ENCODE peak calls at places on chromosome 2, in ten cellular contexts. One of them, this sample, is unnamed.

GRCh38 chr2:128069769-128070168 is 21.2 kb upstream of the UGGT1 start:
- DNase-seq in lower lobe of right lung: no peak
- DNase-seq in fibroblast of mammary gland: peak; percentile 44
- DNase-seq in Peyer's patch: no peak
- DNase-seq in endothelial cell: no peak
- DNase-seq in adrenal gland: peak; percentile 56
- DNase-seq in tibial artery: no peak
- DNase-seq in kidney epithelial cell: no peak
- DNase-seq in fibroblast of lung: peak; percentile 67
- DNase-seq in bronchial epithelial cell: peak; percentile 46
- DNase-seq in this sample: no peak

GRCh38 chr2:74290466-74291216 is 52.6 kb downstream of the SLC4A5 start:
- DNase-seq in lower lobe of right lung: no peak
- DNase-seq in fibroblast of mammary gland: no peak
- DNase-seq in Peyer's patch: peak; percentile 67
- DNase-seq in endothelial cell: no peak
- DNase-seq in adrenal gland: no peak
- DNase-seq in tibial artery: no peak
- DNase-seq in kidney epithelial cell: no peak
- DNase-seq in fibroblast of lung: no peak
- DNase-seq in bronchial epithelial cell: no peak
- DNase-seq in this sample: no peak

GRCh38 chr2:152523091-152523490 is 188.1 kb downstream of the FMNL2 start:
- DNase-seq in lower lobe of right lung: no peak
- DNase-seq in fibroblast of mammary gland: peak; percentile 91
- DNase-seq in Peyer's patch: no peak
- DNase-seq in endothelial cell: no peak
- DNase-seq in adrenal gland: no peak
- DNase-seq in tibial artery: no peak
- DNase-seq in kidney epithelial cell: no peak
- DNase-seq in fibroblast of lung: peak; percentile 90
- DNase-seq in bronchial epithelial cell: peak; percentile 58
- DNase-seq in this sample: no peak

GRCh38 chr2:230097841-230098240 is 29.1 kb upstream of the SLC16A14 start:
- DNase-seq in lower lobe of right lung: no peak
- DNase-seq in fibroblast of mammary gland: no peak
- DNase-seq in Peyer's patch: no peak
- DNase-seq in endothelial cell: no peak
- DNase-seq in adrenal gland: no peak
- DNase-seq in tibial artery: no peak
- DNase-seq in kidney epithelial cell: no peak
- DNase-seq in fibroblast of lung: no peak
- DNase-seq in bronchial epithelial cell: peak; percentile 26
- DNase-seq in this sample: no peak

GRCh38 chr2:173874899-173875247 is 90.3 kb downstream of the SP3 start:
- DNase-seq in lower lobe of right lung: no peak
- DNase-seq in fibroblast of mammary gland: no peak
- DNase-seq in Peyer's patch: peak; percentile 67
- DNase-seq in endothelial cell: no peak
- DNase-seq in adrenal gland: no peak
- DNase-seq in tibial artery: no peak
- DNase-seq in kidney epithelial cell: peak; percentile 56
- DNase-seq in fibroblast of lung: no peak
- DNase-seq in bronchial epithelial cell: no peak
- DNase-seq in this sample: no peak

GRCh38 chr2:147663964-147664363 is 180.9 kb upstream of the ACVR2A start:
- DNase-seq in lower lobe of right lung: no peak
- DNase-seq in fibroblast of mammary gland: no peak
- DNase-seq in Peyer's patch: no peak
- DNase-seq in endothelial cell: no peak
- DNase-seq in adrenal gland: no peak
- DNase-seq in tibial artery: no peak
- DNase-seq in kidney epithelial cell: no peak
- DNase-seq in fibroblast of lung: no peak
- DNase-seq in bronchial epithelial cell: no peak
- DNase-seq in this sample: no peak

GRCh38 chr2:152566034-152566727 is 151.1 kb downstream of the PRPF40A start:
- DNase-seq in lower lobe of right lung: no peak
- DNase-seq in fibroblast of mammary gland: no peak
- DNase-seq in Peyer's patch: no peak
- DNase-seq in endothelial cell: no peak
- DNase-seq in adrenal gland: no peak
- DNase-seq in tibial artery: no peak
- DNase-seq in kidney epithelial cell: no peak
- DNase-seq in fibroblast of lung: no peak
- DNase-seq in bronchial epithelial cell: no peak
- DNase-seq in this sample: no peak

GRCh38 chr2:63050186-63050915 is at the start of gene OTX1:
- DNase-seq in lower lobe of right lung: peak; percentile 69
- DNase-seq in fibroblast of mammary gland: peak; percentile 40
- DNase-seq in Peyer's patch: peak; percentile 66
- DNase-seq in endothelial cell: peak; percentile 59
- DNase-seq in adrenal gland: no peak
- DNase-seq in tibial artery: no peak
- DNase-seq in kidney epithelial cell: no peak
- DNase-seq in fibroblast of lung: peak; percentile 30
- DNase-seq in bronchial epithelial cell: peak; percentile 69
- DNase-seq in this sample: peak; percentile 46

GRCh38 chr2:70936165-70936978 is 672 bp downstream of the ATP6V1B1 start:
- DNase-seq in lower lobe of right lung: no peak
- DNase-seq in fibroblast of mammary gland: no peak
- DNase-seq in Peyer's patch: peak; percentile 11
- DNase-seq in endothelial cell: no peak
- DNase-seq in adrenal gland: no peak
- DNase-seq in tibial artery: peak; percentile 37
- DNase-seq in kidney epithelial cell: no peak
- DNase-seq in fibroblast of lung: no peak
- DNase-seq in bronchial epithelial cell: no peak
- DNase-seq in this sample: no peak

GRCh38 chr2:62292190-62292589 is 96.3 kb downstream of the B3GNT2 start:
- DNase-seq in lower lobe of right lung: no peak
- DNase-seq in fibroblast of mammary gland: peak; percentile 17
- DNase-seq in Peyer's patch: no peak
- DNase-seq in endothelial cell: no peak
- DNase-seq in adrenal gland: peak; percentile 77
- DNase-seq in tibial artery: no peak
- DNase-seq in kidney epithelial cell: peak; percentile 64
- DNase-seq in fibroblast of lung: peak; percentile 80
- DNase-seq in bronchial epithelial cell: peak; percentile 54
- DNase-seq in this sample: no peak

GRCh38 chr2:42338567-42339190 is 22.3 kb downstream of the COX7A2L start:
- DNase-seq in lower lobe of right lung: no peak
- DNase-seq in fibroblast of mammary gland: no peak
- DNase-seq in Peyer's patch: no peak
- DNase-seq in endothelial cell: no peak
- DNase-seq in adrenal gland: peak; percentile 89
- DNase-seq in tibial artery: no peak
- DNase-seq in kidney epithelial cell: no peak
- DNase-seq in fibroblast of lung: no peak
- DNase-seq in bronchial epithelial cell: no peak
- DNase-seq in this sample: no peak

GRCh38 chr2:102168026-102168425 is 18.8 kb upstream of the IL1RL2 start:
- DNase-seq in lower lobe of right lung: no peak
- DNase-seq in fibroblast of mammary gland: no peak
- DNase-seq in Peyer's patch: no peak
- DNase-seq in endothelial cell: no peak
- DNase-seq in adrenal gland: no peak
- DNase-seq in tibial artery: no peak
- DNase-seq in kidney epithelial cell: no peak
- DNase-seq in fibroblast of lung: no peak
- DNase-seq in bronchial epithelial cell: no peak
- DNase-seq in this sample: no peak

GRCh38 chr2:102166189-102166845 is 20.5 kb upstream of the IL1RL2 start:
- DNase-seq in lower lobe of right lung: no peak
- DNase-seq in fibroblast of mammary gland: peak; percentile 86
- DNase-seq in Peyer's patch: no peak
- DNase-seq in endothelial cell: no peak
- DNase-seq in adrenal gland: peak; percentile 75
- DNase-seq in tibial artery: peak; percentile 65
- DNase-seq in kidney epithelial cell: no peak
- DNase-seq in fibroblast of lung: peak; percentile 78
- DNase-seq in bronchial epithelial cell: peak; percentile 61
- DNase-seq in this sample: no peak
- TF ChIP-seq CTCF in lower lobe of right lung: peak; percentile 59
- TF ChIP-seq CTCF in fibroblast of mammary gland: peak; percentile 45
- TF ChIP-seq CTCF in Peyer's patch: peak; percentile 46
- TF ChIP-seq CTCF in endothelial cell: no peak
- TF ChIP-seq CTCF in adrenal gland: no peak
- TF ChIP-seq CTCF in tibial artery: peak; percentile 66
- TF ChIP-seq CTCF in kidney epithelial cell: peak; percentile 46
- TF ChIP-seq CTCF in fibroblast of lung: peak; percentile 57
- TF ChIP-seq CTCF in bronchial epithelial cell: peak; percentile 62
- TF ChIP-seq CTCF in this sample: no peak

GRCh38 chr2:138930571-138930970 is 150.4 kb upstream of the NXPH2 start:
- DNase-seq in lower lobe of right lung: no peak
- DNase-seq in fibroblast of mammary gland: no peak
- DNase-seq in Peyer's patch: no peak
- DNase-seq in endothelial cell: no peak
- DNase-seq in adrenal gland: no peak
- DNase-seq in tibial artery: no peak
- DNase-seq in kidney epithelial cell: no peak
- DNase-seq in fibroblast of lung: no peak
- DNase-seq in bronchial epithelial cell: no peak
- DNase-seq in this sample: no peak
- TF ChIP-seq CTCF in lower lobe of right lung: no peak
- TF ChIP-seq CTCF in fibroblast of mammary gland: no peak
- TF ChIP-seq CTCF in Peyer's patch: no peak
- TF ChIP-seq CTCF in endothelial cell: no peak
- TF ChIP-seq CTCF in adrenal gland: no peak
- TF ChIP-seq CTCF in tibial artery: no peak
- TF ChIP-seq CTCF in kidney epithelial cell: no peak
- TF ChIP-seq CTCF in fibroblast of lung: no peak
- TF ChIP-seq CTCF in bronchial epithelial cell: no peak
- TF ChIP-seq CTCF in this sample: no peak

GRCh38 chr2:133270550-133270949 is 297.7 kb downstream of the NCKAP5 start:
- DNase-seq in lower lobe of right lung: no peak
- DNase-seq in fibroblast of mammary gland: no peak
- DNase-seq in Peyer's patch: no peak
- DNase-seq in endothelial cell: no peak
- DNase-seq in adrenal gland: no peak
- DNase-seq in tibial artery: no peak
- DNase-seq in kidney epithelial cell: no peak
- DNase-seq in fibroblast of lung: no peak
- DNase-seq in bronchial epithelial cell: no peak
- DNase-seq in this sample: no peak

GRCh38 chr2:133262888-133263287 is 305.4 kb downstream of the NCKAP5 start:
- DNase-seq in lower lobe of right lung: no peak
- DNase-seq in fibroblast of mammary gland: no peak
- DNase-seq in Peyer's patch: no peak
- DNase-seq in endothelial cell: no peak
- DNase-seq in adrenal gland: no peak
- DNase-seq in tibial artery: no peak
- DNase-seq in kidney epithelial cell: no peak
- DNase-seq in fibroblast of lung: no peak
- DNase-seq in bronchial epithelial cell: peak; percentile 41
- DNase-seq in this sample: no peak

GRCh38 chr2:133266926-133267590 is 301.2 kb downstream of the NCKAP5 start:
- DNase-seq in lower lobe of right lung: no peak
- DNase-seq in fibroblast of mammary gland: no peak
- DNase-seq in Peyer's patch: no peak
- DNase-seq in endothelial cell: peak; percentile 21
- DNase-seq in adrenal gland: no peak
- DNase-seq in tibial artery: no peak
- DNase-seq in kidney epithelial cell: no peak
- DNase-seq in fibroblast of lung: no peak
- DNase-seq in bronchial epithelial cell: no peak
- DNase-seq in this sample: peak; percentile 21

GRCh38 chr2:133264951-133265949 is 303.0 kb downstream of the NCKAP5 start:
- DNase-seq in lower lobe of right lung: peak; percentile 70
- DNase-seq in fibroblast of mammary gland: no peak
- DNase-seq in Peyer's patch: no peak
- DNase-seq in endothelial cell: peak; percentile 22
- DNase-seq in adrenal gland: peak; percentile 88
- DNase-seq in tibial artery: no peak
- DNase-seq in kidney epithelial cell: no peak
- DNase-seq in fibroblast of lung: peak; percentile 23
- DNase-seq in bronchial epithelial cell: no peak
- DNase-seq in this sample: peak; percentile 32

DNA sequence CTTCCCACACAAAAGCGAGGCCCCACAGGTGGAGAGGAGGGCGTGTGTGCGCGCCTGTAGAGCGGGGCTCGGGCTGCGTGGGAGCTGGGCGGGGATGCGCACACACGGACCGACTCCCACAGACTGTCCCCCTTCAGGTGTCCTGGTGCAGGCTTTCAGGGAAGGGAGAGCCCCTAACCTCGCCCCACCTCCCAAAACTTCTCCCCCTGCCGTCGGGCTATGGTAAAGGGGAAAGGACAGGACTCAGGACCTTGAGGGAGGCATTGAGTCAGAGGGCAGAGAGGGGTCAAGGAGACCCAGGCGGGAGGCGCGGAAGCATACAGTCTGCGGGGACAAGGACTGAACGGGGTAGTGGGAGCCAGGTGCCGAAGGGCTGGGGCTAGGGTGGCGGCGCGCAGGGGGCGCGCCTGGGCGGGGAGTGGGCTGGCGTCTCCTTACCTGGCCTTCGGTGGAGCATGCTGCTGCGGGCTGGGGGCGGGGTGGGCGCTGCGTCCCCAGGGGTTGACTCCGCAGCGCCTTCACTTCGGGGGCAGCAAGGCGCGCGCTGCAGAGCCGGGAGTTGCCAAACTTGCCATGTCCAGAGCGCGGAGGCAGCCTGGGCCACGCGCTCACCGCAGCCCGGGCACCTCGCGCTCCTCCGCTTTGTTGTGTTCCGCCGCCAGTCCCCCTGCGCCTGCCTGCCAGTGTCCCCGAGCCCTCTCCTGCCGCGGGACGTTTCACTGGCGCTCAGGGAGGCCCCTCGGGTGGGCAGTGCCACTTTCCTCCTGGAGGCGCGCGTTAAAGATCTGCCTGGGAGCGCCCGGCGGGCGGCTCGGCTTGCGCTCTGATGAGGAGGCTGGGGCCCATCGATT is 302.0 kb downstream of the NCKAP5 start:
- DNase-seq in lower lobe of right lung: no peak
- DNase-seq in fibroblast of mammary gland: no peak
- DNase-seq in Peyer's patch: no peak
- DNase-seq in endothelial cell: peak; percentile 43
- DNase-seq in adrenal gland: no peak
- DNase-seq in tibial artery: no peak
- DNase-seq in kidney epithelial cell: no peak
- DNase-seq in fibroblast of lung: peak; percentile 49
- DNase-seq in bronchial epithelial cell: no peak
- DNase-seq in this sample: peak; percentile 42
- TF ChIP-seq CTCF in lower lobe of right lung: no peak
- TF ChIP-seq CTCF in fibroblast of mammary gland: no peak
- TF ChIP-seq CTCF in Peyer's patch: no peak
- TF ChIP-seq CTCF in endothelial cell: peak; percentile 28
- TF ChIP-seq CTCF in adrenal gland: no peak
- TF ChIP-seq CTCF in tibial artery: no peak
- TF ChIP-seq CTCF in kidney epithelial cell: peak; percentile 31
- TF ChIP-seq CTCF in fibroblast of lung: peak; percentile 41
- TF ChIP-seq CTCF in bronchial epithelial cell: peak; percentile 23
- TF ChIP-seq CTCF in this sample: no peak

DNA sequence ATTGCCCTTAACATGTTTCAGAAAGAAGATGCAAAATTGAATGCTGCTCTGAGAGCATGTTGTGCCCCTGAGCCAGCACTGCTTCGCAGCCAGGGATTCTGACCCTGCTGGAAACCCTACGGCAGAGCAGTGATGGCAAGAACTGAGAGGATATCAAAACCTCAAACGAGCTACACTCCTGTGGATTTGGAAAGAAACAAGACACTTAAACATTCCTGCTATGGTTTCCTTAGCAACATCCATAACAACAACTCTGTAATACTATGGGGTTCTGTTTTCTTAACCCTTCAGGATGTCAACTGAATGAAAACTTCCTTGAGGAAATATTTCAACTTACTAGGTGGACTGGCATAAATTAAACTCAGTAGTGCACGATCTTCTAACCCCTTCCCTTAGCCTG is 649.1 kb downstream of the NYAP2 start:
- DNase-seq in lower lobe of right lung: no peak
- DNase-seq in fibroblast of mammary gland: peak; percentile 69
- DNase-seq in Peyer's patch: no peak
- DNase-seq in endothelial cell: peak; percentile 18
- DNase-seq in adrenal gland: no peak
- DNase-seq in tibial artery: no peak
- DNase-seq in kidney epithelial cell: peak; percentile 65
- DNase-seq in fibroblast of lung: peak; percentile 89
- DNase-seq in bronchial epithelial cell: peak; percentile 76
- DNase-seq in this sample: no peak
- TF ChIP-seq CTCF in lower lobe of right lung: no peak
- TF ChIP-seq CTCF in fibroblast of mammary gland: no peak
- TF ChIP-seq CTCF in Peyer's patch: no peak
- TF ChIP-seq CTCF in endothelial cell: no peak
- TF ChIP-seq CTCF in adrenal gland: no peak
- TF ChIP-seq CTCF in tibial artery: no peak
- TF ChIP-seq CTCF in kidney epithelial cell: no peak
- TF ChIP-seq CTCF in fibroblast of lung: no peak
- TF ChIP-seq CTCF in bronchial epithelial cell: no peak
- TF ChIP-seq CTCF in this sample: no peak